ENCODE peak calls at places on chromosome 17, in six cellular contexts. A is neural progenitor cell, L is PC-3, Z is dorsolateral prefrontal cortex, V is brain microvascular endothelial cell, B is left ventricle myocardium inferior. K is an unnamed sample.
A peak's percentile ranks its signal among the peaks of the same experiment; 100 is the strongest.

GRCh38 chr17:76365256-76365903 is 11.7 kb upstream of the PRPSAP1 start:
- DNase-seq in A (peak; percentile 30), L (peak; percentile 59), Z (no peak), V (no peak), B (no peak), K (no peak)

GRCh38 chr17:57243171-57243622 is 13.1 kb upstream of the MSI2 start:
- DNase-seq in A (peak; percentile 82), L (peak; percentile 83), Z (no peak), V (peak; percentile 61), B (peak; percentile 45), K (peak; percentile 40)

GRCh38 chr17:42285346-42286050 is 2.8 kb upstream of the STAT5A start:
- DNase-seq in A (no peak), L (no peak), Z (no peak), V (no peak), B (no peak), K (no peak)

GRCh38 chr17:43952724-43953666 is 745 bp downstream of the PYY start:
- DNase-seq in A (peak; percentile 93), L (no peak), Z (no peak), V (no peak), B (no peak), K (no peak)

GRCh38 chr17:57424777-57425188 is 168.5 kb downstream of the MSI2 start:
- DNase-seq in A (no peak), L (peak; percentile 94), Z (no peak), V (peak; percentile 26), B (no peak), K (no peak)

GRCh38 chr17:31211352-31212012 is 85.6 kb downstream of the OMG start:
- DNase-seq in A (no peak), L (peak; percentile 25), Z (no peak), V (peak; percentile 7), B (no peak), K (no peak)

GRCh38 chr17:70365098-70365583 is 195.8 kb downstream of the KCNJ2 start:
- DNase-seq in A (no peak), L (no peak), Z (no peak), V (peak; percentile 16), B (no peak), K (no peak)

GRCh38 chr17:62163847-62164246 is 98.8 kb upstream of the MED13 start:
- DNase-seq in A (no peak), L (peak; percentile 85), Z (no peak), V (no peak), B (no peak), K (no peak)

GRCh38 chr17:35568561-35568960 is 7.9 kb upstream of the SLFN14 start:
- DNase-seq in A (peak; percentile 35), L (peak; percentile 52), Z (no peak), V (peak; percentile 44), B (no peak), K (no peak)

GRCh38 chr17:80861892-80862291 is 129.7 kb upstream of the CHMP6 start:
- DNase-seq in A (peak; percentile 53), L (no peak), Z (peak; percentile 74), V (peak; percentile 52), B (no peak), K (no peak)

GRCh38 chr17:31388770-31389672 is 2.5 kb upstream of the RAB11FIP4 start:
- DNase-seq in A (peak; percentile 70), L (peak; percentile 10), Z (no peak), V (no peak), B (no peak), K (no peak)

GRCh38 chr17:73142763-73143395 is 21.9 kb upstream of the SSTR2 start:
- DNase-seq in A (no peak), L (peak; percentile 55), Z (no peak), V (peak; percentile 43), B (no peak), K (no peak)

GRCh38 chr17:18186271-18186982 is 2.8 kb downstream of the ALKBH5 start:
- DNase-seq in A (no peak), L (no peak), Z (no peak), V (no peak), B (no peak), K (no peak)

DNA sequence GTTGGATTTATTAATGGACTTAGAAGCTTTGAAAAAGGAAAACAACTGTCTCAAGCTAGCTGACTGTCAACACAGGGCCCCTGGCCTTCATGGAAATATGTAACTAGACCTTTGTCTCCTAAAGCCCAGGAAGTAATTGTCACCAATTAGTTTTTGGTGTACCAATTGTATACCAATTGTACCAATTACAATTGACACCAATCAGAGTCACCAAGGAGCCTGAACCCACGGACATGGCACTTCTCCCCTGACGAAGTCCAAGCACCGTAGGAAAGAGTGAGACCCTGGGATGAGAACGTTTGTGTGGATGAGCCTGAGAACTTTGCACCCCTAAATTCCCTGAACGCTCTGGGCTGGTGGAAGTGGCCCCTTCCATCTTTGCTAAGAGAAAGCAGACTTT is 129.0 kb downstream of the ENGASE start:
- DNase-seq in A (no peak), L (no peak), Z (no peak), V (no peak), B (no peak), K (no peak)
- H3K27me3 ChIP-seq in A (no peaks in the 10 kb centered on the region), L (peaks cover 90% of the 10 kb centered on the region), Z (no peaks in the 10 kb centered on the region), V (no peaks in the 10 kb centered on the region), B (peaks cover 97% of the 10 kb centered on the region), K (peaks cover 78% of the 10 kb centered on the region)

GRCh38 chr17:19317359-19318095 is 45.0 kb downstream of the B9D1 start:
- DNase-seq in A (peak; percentile 87), L (no peak), Z (peak; percentile 97), V (peak; percentile 94), B (peak; percentile 85), K (peak; percentile 51)
- H3K27ac ChIP-seq in A (no peak overlapping the region), L (no peak overlapping the region), Z (peak overlapping the region; percentile 98), V (peak overlapping the region; percentile 59), B (peak overlapping the region; percentile 67), K (no peak overlapping the region)

GRCh38 chr17:954431-955164 is 25.0 kb downstream of the NXN start:
- DNase-seq in A (no peak), L (no peak), Z (no peak), V (peak; percentile 76), B (no peak), K (no peak)

GRCh38 chr17:948284-948852 is 31.2 kb downstream of the NXN start:
- DNase-seq in A (peak; percentile 73), L (no peak), Z (no peak), V (no peak), B (no peak), K (no peak)

GRCh38 chr17:953767-954166 is 25.8 kb downstream of the NXN start:
- DNase-seq in A (no peak), L (no peak), Z (no peak), V (no peak), B (no peak), K (no peak)

GRCh38 chr17:949623-950338 is 29.8 kb downstream of the NXN start:
- DNase-seq in A (peak; percentile 86), L (no peak), Z (no peak), V (no peak), B (no peak), K (no peak)

DNA sequence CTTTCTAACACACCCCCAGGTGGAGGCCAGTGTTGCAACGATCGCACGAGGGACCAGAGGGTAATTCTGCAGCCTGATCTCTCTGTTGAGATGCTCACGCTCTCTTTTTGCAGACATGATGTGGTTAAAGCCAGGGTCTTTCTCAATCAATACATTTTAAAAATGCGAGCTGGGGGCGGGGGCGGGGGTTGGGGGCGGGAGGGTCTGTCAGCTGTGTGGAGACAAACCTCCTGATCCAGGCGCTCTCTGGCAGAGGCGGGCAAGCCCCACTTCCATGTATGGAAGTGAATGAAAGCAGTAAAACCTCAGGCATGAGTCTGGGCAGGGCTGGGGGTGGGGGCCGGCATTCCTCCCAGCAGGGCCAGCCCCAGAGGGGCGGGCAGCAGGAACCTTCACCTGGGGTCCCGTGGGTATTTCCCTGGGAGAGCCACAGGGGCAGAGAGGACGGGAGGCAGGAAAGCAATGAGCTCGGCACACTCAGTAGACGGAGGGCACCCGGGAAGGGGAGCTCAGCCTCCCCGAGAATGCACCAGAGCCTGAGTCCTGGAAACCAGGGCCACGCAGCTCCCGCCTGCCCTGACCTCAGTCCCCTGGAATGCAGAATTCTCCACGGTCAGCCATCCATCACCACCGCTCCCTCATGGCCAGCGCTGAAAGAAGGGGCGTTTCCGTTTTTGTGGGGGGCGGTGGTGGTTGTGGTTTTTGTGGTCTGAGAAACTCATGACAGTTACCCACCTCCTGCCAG is 28.0 kb downstream of the NXN start:
- DNase-seq in A (peak; percentile 77), L (peak; percentile 42), Z (no peak), V (peak; percentile 83), B (no peak), K (no peak)
- H3K4me3 ChIP-seq in A (peak overlapping the region; percentile 34), L (peak overlapping the region; percentile 56), Z (no peak overlapping the region), V (peak overlapping the region; percentile 24), B (peak overlapping the region; percentile 34), K (peak overlapping the region; percentile 29)

DNA sequence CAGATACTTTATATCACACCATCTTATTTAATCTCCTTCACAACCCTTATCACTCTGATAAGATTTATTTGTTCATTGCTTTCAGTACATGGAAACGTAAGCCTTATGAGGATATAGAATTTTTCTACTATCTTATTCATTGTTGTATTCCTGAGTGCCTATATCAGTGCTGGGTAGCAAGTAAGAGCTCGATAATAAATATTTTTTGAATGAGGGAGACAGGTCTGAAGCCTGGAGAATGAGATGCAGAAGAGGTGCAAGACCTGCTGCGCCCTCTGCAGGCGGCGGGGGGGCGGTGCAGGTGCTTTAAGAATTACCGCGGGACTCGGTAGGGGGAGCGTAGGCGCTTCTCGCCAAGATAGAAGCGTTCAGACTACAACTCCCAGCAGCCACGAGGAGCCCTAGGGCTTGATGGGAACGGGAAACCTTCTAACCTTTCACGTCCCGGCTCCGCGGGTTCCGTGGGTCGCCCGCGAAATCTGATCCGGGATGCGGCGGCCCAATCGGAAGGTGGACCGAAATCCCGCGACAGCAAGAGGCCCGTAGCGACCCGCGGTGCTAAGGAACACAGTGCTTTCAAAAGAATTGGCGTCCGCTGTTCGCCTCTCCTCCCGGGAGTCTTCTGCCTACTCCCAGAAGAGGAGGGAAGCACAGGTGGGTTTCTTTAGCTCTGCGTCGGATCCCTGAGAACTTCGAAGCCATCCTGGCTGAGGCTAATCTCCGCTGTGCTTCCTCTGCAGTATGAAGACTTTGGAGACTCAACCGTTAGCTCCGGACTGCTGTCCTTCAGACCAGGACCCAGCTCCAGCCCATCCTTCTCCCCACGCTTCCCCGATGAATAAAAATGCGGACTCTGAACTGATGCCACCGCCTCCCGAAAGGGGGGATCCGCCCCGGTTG is at the start of gene WRAP53:
- DNase-seq in A (peak; percentile 100), L (peak; percentile 97), Z (peak; percentile 98), V (peak; percentile 99), B (peak; percentile 96), K (peak; percentile 99)
- H3K27me3 ChIP-seq in A (no peaks in the 10 kb centered on the region), L (no peaks in the 10 kb centered on the region), Z (no peaks in the 10 kb centered on the region), V (no peaks in the 10 kb centered on the region), B (no peaks in the 10 kb centered on the region), K (no peaks in the 10 kb centered on the region)